ENCODE peak calls at places on chromosomes 2 and 18, in eight cellular contexts. B, X, H, W, N, I, E and Y are unnamed samples.

GRCh38 chr2:127049927-127050802 is 56.8 kb downstream of the BIN1 start:
- DNase-seq in B (peak; percentile 61), X (no peak), H (peak; percentile 81), W (peak; percentile 41), N (peak; percentile 21), I (peak; percentile 50), E (no peak), Y (peak; percentile 76)

GRCh38 chr2:127025357-127026062 is 81.4 kb downstream of the BIN1 start:
- DNase-seq in B (peak; percentile 80), X (peak; percentile 94), H (peak; percentile 87), W (peak; percentile 89), N (peak; percentile 95), I (peak; percentile 51), E (no peak), Y (peak; percentile 94)

GRCh38 chr2:37376421-37377186 is 32.2 kb downstream of the QPCT start:
- DNase-seq in B (peak; percentile 54), X (peak; percentile 94), H (no peak), W (peak; percentile 94), N (peak; percentile 94), I (peak; percentile 84), E (no peak), Y (no peak)

GRCh38 chr2:9739508-9739907 is 103.8 kb upstream of the TAF1B start:
- DNase-seq in B (peak; percentile 61), X (no peak), H (no peak), W (no peak), N (no peak), I (peak; percentile 78), E (no peak), Y (no peak)

GRCh38 chr2:28348149-28348567 is 44.5 kb upstream of the FOSL2 start:
- DNase-seq in B (peak; percentile 80), X (no peak), H (no peak), W (no peak), N (no peak), I (no peak), E (no peak), Y (no peak)

GRCh38 chr18:10898417-10898974 is 250.9 kb downstream of the PIEZO2 start:
- DNase-seq in B (no peak), X (no peak), H (no peak), W (no peak), N (no peak), I (no peak), E (no peak), Y (no peak)

GRCh38 chr2:20115902-20116301 is 64.5 kb upstream of the LAPTM4A start:
- DNase-seq in B (no peak), X (no peak), H (no peak), W (no peak), N (no peak), I (no peak), E (no peak), Y (no peak)

GRCh38 chr18:58965930-58966662 is 101.4 kb downstream of the ZNF532 start:
- DNase-seq in B (no peak), X (no peak), H (peak; percentile 39), W (no peak), N (no peak), I (peak; percentile 58), E (no peak), Y (no peak)

GRCh38 chr2:158845444-158845843 is 50.3 kb downstream of the DAPL1 start:
- DNase-seq in B (no peak), X (no peak), H (no peak), W (no peak), N (no peak), I (no peak), E (no peak), Y (no peak)

GRCh38 chr2:170596576-170596975 is 118.6 kb upstream of the SP5 start:
- DNase-seq in B (no peak), X (no peak), H (no peak), W (no peak), N (no peak), I (no peak), E (no peak), Y (no peak)

GRCh38 chr18:45654677-45655076 is 39.4 kb downstream of the SLC14A2 start:
- DNase-seq in B (no peak), X (no peak), H (no peak), W (no peak), N (no peak), I (no peak), E (no peak), Y (no peak)

GRCh38 chr18:65215865-65216466 is 534.8 kb upstream of the CDH7 start:
- DNase-seq in B (no peak), X (no peak), H (no peak), W (no peak), N (no peak), I (no peak), E (no peak), Y (no peak)

GRCh38 chr2:223494987-223495386 is 107.2 kb downstream of the SCG2 start:
- DNase-seq in B (no peak), X (peak; percentile 37), H (no peak), W (peak; percentile 15), N (peak; percentile 45), I (no peak), E (no peak), Y (no peak)

GRCh38 chr2:131657895-131658768 is 130.4 kb downstream of the CCDC74A start:
- DNase-seq in B (no peak), X (no peak), H (no peak), W (no peak), N (no peak), I (no peak), E (no peak), Y (no peak)

GRCh38 chr2:33620-34019 is 12.7 kb downstream of the FAM110C start:
- DNase-seq in B (peak; percentile 55), X (no peak), H (no peak), W (no peak), N (no peak), I (no peak), E (no peak), Y (no peak)

GRCh38 chr18:35458677-35459441 is 38.9 kb downstream of the INO80C start:
- DNase-seq in B (no peak), X (peak; percentile 66), H (no peak), W (peak; percentile 79), N (peak; percentile 74), I (peak; percentile 73), E (peak; percentile 39), Y (no peak)

GRCh38 chr2:190948671-190949070 is 65.3 kb downstream of the STAT1 start:
- DNase-seq in B (no peak), X (peak; percentile 86), H (no peak), W (peak; percentile 49), N (peak; percentile 89), I (no peak), E (no peak), Y (no peak)

GRCh38 chr2:65231892-65232477 is 4.4 kb downstream of the ACTR2 start:
- DNase-seq in B (peak; percentile 22), X (peak; percentile 58), H (no peak), W (peak; percentile 38), N (peak; percentile 70), I (peak; percentile 37), E (no peak), Y (no peak)

GRCh38 chr2:134189009-134189717 is 64.7 kb upstream of the MGAT5 start:
- DNase-seq in B (no peak), X (peak; percentile 37), H (no peak), W (peak; percentile 72), N (peak; percentile 51), I (no peak), E (no peak), Y (no peak)

GRCh38 chr18:69787825-69788547 is 159.7 kb downstream of the CD226 start:
- DNase-seq in B (no peak), X (peak; percentile 91), H (no peak), W (peak; percentile 83), N (peak; percentile 92), I (no peak), E (no peak), Y (no peak)

GRCh38 chr2:161147856-161148255 is 12.4 kb upstream of the TANK start:
- DNase-seq in B (no peak), X (no peak), H (no peak), W (no peak), N (no peak), I (no peak), E (no peak), Y (no peak)

DNA sequence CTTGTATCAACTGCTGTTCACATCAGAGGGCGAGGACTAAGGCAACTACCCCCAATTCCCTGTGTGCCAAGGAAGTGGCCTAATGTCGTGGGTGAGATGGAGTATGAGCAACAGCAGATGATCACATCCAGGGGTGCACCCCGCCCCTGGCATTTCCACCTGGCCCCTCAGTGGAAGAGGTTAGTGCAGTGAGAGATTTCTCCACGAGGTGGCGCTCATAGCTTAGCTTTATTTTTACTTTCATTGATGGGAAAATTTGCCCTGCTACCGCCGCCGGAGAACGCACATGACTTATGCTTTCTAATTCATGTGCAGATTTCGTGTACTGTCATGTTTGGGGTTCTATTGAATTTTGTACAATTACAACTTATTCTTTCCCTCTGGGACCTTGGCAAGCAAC is 470.6 kb upstream of the MEX3C start:
- DNase-seq in B (no peak), X (peak; percentile 4), H (peak; percentile 78), W (peak; percentile 4), N (peak; percentile 11), I (peak; percentile 75), E (peak; percentile 15), Y (peak; percentile 85)
- H3K4me3 ChIP-seq in B (no peak overlapping the region), X (no peak overlapping the region), H (no peak overlapping the region), W (no peak overlapping the region), N (no peak overlapping the region), I (no peak overlapping the region), E (no peak overlapping the region), Y (peak overlapping the region; percentile 21)

GRCh38 chr18:3771121-3771971 is 321.4 kb downstream of the TGIF1 start:
- DNase-seq in B (peak; percentile 57), X (peak; percentile 82), H (peak; percentile 87), W (peak; percentile 96), N (peak; percentile 89), I (peak; percentile 74), E (peak; percentile 38), Y (peak; percentile 67)
- TF ChIP-seq CTCF in B (peak; percentile 70), X (peak; percentile 62), H (peak; percentile 93), W (peak; percentile 97), N (peak; percentile 98), I (peak; percentile 96), E (peak; percentile 98), Y (peak; percentile 95)

GRCh38 chr2:97677480-97677879 is 8.0 kb downstream of the C2orf92 start:
- DNase-seq in B (no peak), X (no peak), H (no peak), W (no peak), N (no peak), I (no peak), E (no peak), Y (no peak)
- H3K4me3 ChIP-seq in B (no peak overlapping the region), X (no peak overlapping the region), H (no peak overlapping the region), W (no peak overlapping the region), N (no peak overlapping the region), I (no peak overlapping the region), E (no peak overlapping the region), Y (no peak overlapping the region)

GRCh38 chr2:105886680-105887079 is 142.0 kb downstream of the NCK2 start:
- DNase-seq in B (no peak), X (no peak), H (no peak), W (no peak), N (no peak), I (no peak), E (no peak), Y (no peak)

GRCh38 chr2:105889046-105889445 is 144.3 kb downstream of the NCK2 start:
- DNase-seq in B (no peak), X (no peak), H (no peak), W (no peak), N (no peak), I (no peak), E (no peak), Y (no peak)

GRCh38 chr2:105887246-105887645 is 142.5 kb downstream of the NCK2 start:
- DNase-seq in B (no peak), X (peak; percentile 57), H (no peak), W (peak; percentile 30), N (peak; percentile 63), I (no peak), E (no peak), Y (no peak)

GRCh38 chr2:105890856-105891255 is 146.1 kb downstream of the NCK2 start:
- DNase-seq in B (no peak), X (no peak), H (peak; percentile 45), W (no peak), N (no peak), I (no peak), E (no peak), Y (no peak)

GRCh38 chr2:105888625-105889024 is 143.9 kb downstream of the NCK2 start:
- DNase-seq in B (no peak), X (no peak), H (no peak), W (no peak), N (no peak), I (peak; percentile 51), E (no peak), Y (peak; percentile 68)
- TF ChIP-seq CTCF in B (no peak), X (no peak), H (peak; percentile 21), W (no peak), N (no peak), I (peak; percentile 26), E (no peak), Y (peak; percentile 87)